ENCODE peak calls at places on chromosome 15, in eight cellular contexts. O is AG20443; G is ovary; L is right cardiac atrium; A is activated CD4-positive, alpha-beta T cell treated with anti-CD3 and anti-CD28 coated beads, Interleukin-2, amount 10 ng/mL, durations not matched to agents 7 days and 5 days; K is adipocyte; W is HEK293T; N is activated T-cell treated with anti-CD3 and anti-CD28 coated beads for 24 hours. Y is an unnamed sample.

GRCh38 chr15:88664151-88664778 is 25.4 kb downstream of the ISG20 start:
- DNase-seq in O (no peak), K (no peak), N (no peak), L (no peak), W (no peak), G (no peak), A (peak), Y (no peak)

GRCh38 chr15:69794643-69795461 is 302.9 kb downstream of the TLE3 start:
- DNase-seq in W (no peak), L (peak), A (no peak), K (peak), N (no peak), O (peak), G (peak), Y (no peak)

GRCh38 chr15:57867970-57868791 is 161.7 kb downstream of the POLR2M start:
- DNase-seq in N (no peak), K (no peak), W (no peak), A (no peak), L (no peak), G (no peak), O (no peak), Y (no peak)

GRCh38 chr15:64232400-64232799 is 69.6 kb upstream of the PPIB start:
- DNase-seq in O (peak), G (no peak), N (no peak), W (no peak), L (no peak), A (no peak), K (peak), Y (no peak)

GRCh38 chr15:81235781-81236507 is 39.3 kb downstream of the IL16 start:
- DNase-seq in A (no peak), K (peak), W (no peak), L (peak), G (peak), N (no peak), O (peak), Y (no peak)

GRCh38 chr15:89504166-89504565 is 7.8 kb upstream of the RHCG start:
- DNase-seq in K (no peak), L (no peak), G (no peak), N (no peak), A (no peak), O (no peak), W (no peak), Y (no peak)

GRCh38 chr15:100105101-100105500 is 236.7 kb downstream of the ADAMTS17 start:
- DNase-seq in W (no peak), L (no peak), A (no peak), N (no peak), O (no peak), K (no peak), G (no peak), Y (no peak)

GRCh38 chr15:74175271-74176191 is 2.0 kb downstream of the ISLR start:
- DNase-seq in L (no peak), A (no peak), G (no peak), N (no peak), K (no peak), O (no peak), W (no peak), Y (no peak)

GRCh38 chr15:78709263-78709882 is 68.4 kb upstream of the CHRNB4 start:
- DNase-seq in G (peak), A (peak), K (peak), W (peak), L (peak), N (peak), O (peak), Y (peak)

GRCh38 chr15:70614221-70614620 is 149.1 kb downstream of the UACA start:
- DNase-seq in K (no peak), W (no peak), O (no peak), A (no peak), N (no peak), L (no peak), G (no peak), Y (no peak)

GRCh38 chr15:44029940-44030568 is 165.0 kb downstream of the FRMD5 start:
- DNase-seq in O (peak), L (no peak), N (no peak), A (no peak), W (no peak), G (no peak), K (peak), Y (no peak)

Y was measured in HuH-7.5.